ENCODE peak calls at places on chromosome 3, in ten cellular contexts. R is neuronal stem cell; P is uterus; L is tibial artery; Q is GM23338; A is ovary; I is bronchial epithelial cell; O is heart right ventricle; K is SK-N-SH; G is CD4-positive, alpha-beta memory T cell. Z is an unnamed sample. For H3K36me3, the result is how much of the 10 kb centered on the place peaks cover.

GRCh38 chr3:12695112-12695511 is 31.2 kb upstream of the RAF1 start:
- DNase-seq in R (no peak), P (no peak), L (no peak), Q (no peak), A (no peak), I (no peak), O (no peak), K (no peak), G (no peak), Z (no peak)

GRCh38 chr3:40741729-40742128 is 217.0 kb downstream of the ZNF621 start:
- DNase-seq in R (peak), P (peak), L (peak), Q (no peak), A (peak), I (peak), O (peak), K (no peak), G (no peak), Z (no peak)

GRCh38 chr3:66797916-66798560 is 200.1 kb upstream of the KBTBD8 start:
- DNase-seq in R (peak), P (no peak), L (peak), Q (peak), A (peak), I (no peak), O (peak), K (no peak), G (no peak), Z (peak)

GRCh38 chr3:113897373-113897777 is 50.4 kb upstream of the ZDHHC23 start:
- DNase-seq in R (no peak), P (no peak), L (no peak), Q (no peak), A (no peak), I (peak), O (no peak), K (no peak), G (no peak), Z (no peak)

GRCh38 chr3:50924638-50925037 is 249.9 kb downstream of the DOCK3 start:
- DNase-seq in R (no peak), P (no peak), L (no peak), Q (peak), A (no peak), I (no peak), O (no peak), K (no peak), G (no peak), Z (peak)

GRCh38 chr3:136070953-136071949 is 105.7 kb downstream of the PPP2R3A start:
- DNase-seq in R (no peak), P (peak), L (peak), Q (peak), A (no peak), I (peak), O (peak), K (no peak), G (no peak), Z (no peak)

GRCh38 chr3:126435456-126436315 is 40.0 kb downstream of the ZXDC start:
- DNase-seq in R (no peak), P (no peak), L (no peak), Q (no peak), A (no peak), I (no peak), O (no peak), K (no peak), G (no peak), Z (no peak)

GRCh38 chr3:148957586-148957985 is 33.8 kb upstream of the GYG1 start:
- DNase-seq in R (no peak), P (no peak), L (no peak), Q (peak), A (no peak), I (no peak), O (no peak), K (no peak), G (no peak), Z (peak)

GRCh38 chr3:125017406-125017805 is 38.4 kb downstream of the HEG1 start:
- DNase-seq in R (no peak), P (no peak), L (no peak), Q (no peak), A (no peak), I (no peak), O (no peak), K (no peak), G (no peak), Z (no peak)

GRCh38 chr3:194043516-194043915 is 92.4 kb upstream of the HES1 start:
- DNase-seq in R (no peak), P (no peak), L (no peak), Q (no peak), A (no peak), I (peak), O (no peak), K (no peak), G (no peak), Z (no peak)

GRCh38 chr3:101377796-101378195 is 57.4 kb upstream of the IMPG2 start:
- DNase-seq in R (no peak), P (no peak), L (no peak), Q (no peak), A (no peak), I (no peak), O (no peak), K (no peak), G (no peak), Z (no peak)

GRCh38 chr3:36597422-36597821 is 166.9 kb downstream of the DCLK3 start:
- DNase-seq in R (peak), P (no peak), L (no peak), Q (no peak), A (no peak), I (peak), O (no peak), K (no peak), G (no peak), Z (no peak)

GRCh38 chr3:12833226-12834161 is 7.9 kb downstream of the RPL32 start:
- DNase-seq in R (no peak), P (no peak), L (no peak), Q (peak), A (no peak), I (no peak), O (no peak), K (no peak), G (no peak), Z (no peak)

GRCh38 chr3:159619341-159619885 is 369.2 kb upstream of the IL12A start:
- DNase-seq in R (peak), P (no peak), L (no peak), Q (no peak), A (no peak), I (no peak), O (no peak), K (no peak), G (no peak), Z (no peak)

GRCh38 chr3:126969586-126969985 is 13.3 kb upstream of the PLXNA1 start:
- DNase-seq in R (no peak), P (no peak), L (no peak), Q (no peak), A (no peak), I (no peak), O (no peak), K (no peak), G (no peak), Z (no peak)

GRCh38 chr3:37145607-37146006 is 28.8 kb downstream of the LRRFIP2 start:
- DNase-seq in R (no peak), P (no peak), L (no peak), Q (no peak), A (no peak), I (no peak), O (no peak), K (no peak), G (no peak), Z (no peak)

GRCh38 chr3:34012102-34012461 is 213.7 kb downstream of the PDCD6IP start:
- DNase-seq in R (no peak), P (no peak), L (no peak), Q (no peak), A (no peak), I (peak), O (no peak), K (peak), G (no peak), Z (no peak)

GRCh38 chr3:63967675-63968611 is 55.4 kb downstream of the PSMD6 start:
- DNase-seq in R (no peak), P (peak), L (peak), Q (no peak), A (peak), I (peak), O (peak), K (peak), G (peak), Z (no peak)

GRCh38 chr3:60610441-60611112 is 640.7 kb downstream of the FHIT start:
- DNase-seq in R (no peak), P (peak), L (peak), Q (no peak), A (no peak), I (peak), O (peak), K (no peak), G (no peak), Z (no peak)

GRCh38 chr3:129530331-129530761 is 1.9 kb downstream of the RHO start:
- DNase-seq in R (no peak), P (no peak), L (no peak), Q (peak), A (no peak), I (peak), O (no peak), K (no peak), G (no peak), Z (peak)

GRCh38 chr3:47266709-47267489 is 15.7 kb downstream of the KIF9 start:
- DNase-seq in R (no peak), P (peak), L (peak), Q (no peak), A (peak), I (peak), O (peak), K (peak), G (no peak), Z (no peak)

GRCh38 chr3:42710323-42711021 is 7.9 kb upstream of the HHATL start:
- DNase-seq in R (no peak), P (no peak), L (no peak), Q (no peak), A (peak), I (no peak), O (no peak), K (no peak), G (no peak), Z (no peak)

GRCh38 chr3:28761380-28761779 is 412.8 kb upstream of the AZI2 start:
- DNase-seq in R (no peak), P (no peak), L (no peak), Q (no peak), A (no peak), I (no peak), O (no peak), K (no peak), G (no peak), Z (no peak)

GRCh38 chr3:37862712-37863551 is 1.3 kb downstream of the CTDSPL start:
- DNase-seq in R (peak), P (peak), L (peak), Q (peak), A (peak), I (peak), O (no peak), K (no peak), G (no peak), Z (peak)

GRCh38 chr3:25581335-25581734 is 83.4 kb downstream of the TOP2B start:
- DNase-seq in R (no peak), P (no peak), L (no peak), Q (no peak), A (no peak), I (no peak), O (no peak), K (no peak), G (no peak), Z (no peak)

GRCh38 chr3:111758642-111759041 is 100.4 kb upstream of the PHLDB2 start:
- DNase-seq in R (no peak), P (no peak), L (no peak), Q (no peak), A (no peak), I (peak), O (no peak), K (no peak), G (no peak), Z (no peak)

GRCh38 chr3:111621535-111621934 is 26.4 kb upstream of the ZBED2 start:
- DNase-seq in R (peak), P (no peak), L (no peak), Q (peak), A (no peak), I (peak), O (no peak), K (peak), G (no peak), Z (peak)

GRCh38 chr3:122004123-122004522 is 17.9 kb downstream of the ILDR1 start:
- DNase-seq in R (no peak), P (no peak), L (no peak), Q (no peak), A (no peak), I (peak), O (no peak), K (no peak), G (no peak), Z (no peak)

GRCh38 chr3:70933105-70933810 is 620.8 kb upstream of the MDFIC2 start:
- DNase-seq in R (no peak), P (no peak), L (no peak), Q (no peak), A (no peak), I (peak), O (no peak), K (no peak), G (no peak), Z (no peak)

GRCh38 chr3:164370970-164371369 is 707.3 kb downstream of the SI start:
- DNase-seq in R (no peak), P (no peak), L (no peak), Q (no peak), A (no peak), I (no peak), O (no peak), K (no peak), G (no peak), Z (no peak)

GRCh38 chr3:193573403-193573802 is 18.7 kb upstream of the ATP13A4 start:
- DNase-seq in R (no peak), P (no peak), L (no peak), Q (peak), A (no peak), I (no peak), O (no peak), K (no peak), G (no peak), Z (no peak)

GRCh38 chr3:53941945-53942344 is 50.3 kb upstream of the SELENOK start:
- DNase-seq in R (no peak), P (no peak), L (no peak), Q (peak), A (no peak), I (peak), O (no peak), K (no peak), G (no peak), Z (peak)

GRCh38 chr3:45742432-45743089 is 53.4 kb downstream of the SACM1L start:
- DNase-seq in R (no peak), P (no peak), L (no peak), Q (no peak), A (no peak), I (no peak), O (no peak), K (no peak), G (no peak), Z (no peak)

GRCh38 chr3:45748068-45748467 is 48.3 kb downstream of the SLC6A20 start:
- DNase-seq in R (no peak), P (no peak), L (no peak), Q (no peak), A (no peak), I (peak), O (no peak), K (no peak), G (no peak), Z (no peak)

GRCh38 chr3:45751537-45752242 is 44.6 kb downstream of the SLC6A20 start:
- DNase-seq in R (no peak), P (no peak), L (no peak), Q (no peak), A (no peak), I (no peak), O (no peak), K (no peak), G (no peak), Z (no peak)

GRCh38 chr3:45746182-45746973 is 50.0 kb downstream of the SLC6A20 start:
- DNase-seq in R (no peak), P (no peak), L (no peak), Q (no peak), A (no peak), I (no peak), O (no peak), K (no peak), G (no peak), Z (no peak)

DNA sequence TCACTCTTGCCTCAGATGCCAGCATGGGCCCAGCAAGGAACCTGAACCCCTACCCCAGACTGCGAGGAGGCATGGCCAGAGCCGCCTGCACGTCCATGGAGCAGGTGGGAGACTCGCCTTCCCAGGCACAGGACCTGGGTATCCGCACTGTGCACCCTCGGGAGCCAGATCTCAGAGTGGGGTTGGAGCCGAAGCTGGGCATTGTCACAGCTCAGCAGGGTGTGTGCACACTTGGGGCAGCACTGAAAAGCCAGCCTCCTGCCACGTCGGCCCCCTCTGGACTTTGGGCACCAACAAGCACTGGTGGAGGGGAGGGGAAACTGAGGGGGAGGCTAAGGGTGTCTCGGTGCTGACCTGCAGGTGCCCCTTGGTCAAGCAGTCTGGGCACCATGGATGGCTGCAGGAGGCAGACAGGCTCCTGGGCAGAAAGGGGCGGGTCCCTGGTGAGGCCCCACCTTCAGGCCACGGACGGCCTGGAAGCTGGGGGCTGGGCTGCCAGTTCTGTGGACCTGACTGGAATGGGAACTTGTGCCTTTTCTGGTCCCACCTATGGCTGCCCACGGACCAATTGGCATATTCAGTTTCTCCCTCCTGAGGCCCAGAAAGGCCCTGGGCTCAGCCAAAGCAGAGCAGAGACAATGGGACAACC is 49.2 kb downstream of the SLC6A20 start:
- DNase-seq in R (no peak), P (no peak), L (no peak), Q (no peak), A (no peak), I (no peak), O (no peak), K (no peak), G (no peak), Z (no peak)
- H3K36me3 ChIP-seq in R (under half), P (under half), L (under half), Q (under half), A (under half), I (under half), O (under half), K (under half), G (under half), Z (under half)

DNA sequence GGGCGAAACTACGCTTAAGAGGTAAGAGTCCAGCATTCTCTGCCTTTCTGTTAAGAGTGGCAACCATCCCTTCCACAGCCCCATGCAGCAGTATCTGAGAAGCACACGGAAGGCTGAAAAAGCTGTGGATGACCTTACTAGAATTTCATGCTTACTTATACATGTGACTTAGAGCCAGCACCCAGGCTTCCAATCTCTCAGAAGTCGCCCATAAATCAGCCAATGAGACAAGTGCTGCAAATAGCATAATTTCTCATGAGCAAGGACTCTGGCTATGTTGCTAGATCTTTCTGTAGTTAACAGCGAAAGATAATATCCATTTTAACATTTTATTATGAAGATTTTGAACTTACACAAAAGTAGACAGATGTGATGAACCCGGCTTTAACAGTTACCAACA is 65.3 kb downstream of the IGF2BP2 start:
- DNase-seq in R (no peak), P (no peak), L (no peak), Q (no peak), A (no peak), I (no peak), O (no peak), K (no peak), G (no peak), Z (no peak)
- H3K4me3 ChIP-seq in R (no peak), P (no peak), L (no peak), Q (no peak), A (no peak), I (no peak), O (no peak), K (no peak), G (no peak), Z (no peak)

DNA sequence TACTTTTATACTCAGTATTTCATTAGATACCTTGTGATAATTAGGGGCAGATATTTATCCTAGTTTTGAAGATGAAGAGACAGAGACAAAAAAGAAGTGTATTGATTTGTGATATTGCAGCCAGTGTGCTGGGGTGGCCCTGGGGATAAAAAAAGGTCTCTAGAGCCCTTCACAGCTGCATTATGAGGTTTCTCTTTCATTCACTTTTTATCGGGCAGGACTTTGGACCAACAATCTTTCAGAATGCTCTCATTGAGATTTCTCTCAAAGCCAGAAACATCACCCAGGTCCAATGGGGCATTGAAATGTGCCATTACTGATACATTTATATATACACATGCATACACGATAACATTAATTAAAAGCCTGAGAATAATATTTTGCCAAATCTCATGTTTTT is 20.5 kb upstream of the SELENOT start:
- DNase-seq in R (no peak), P (no peak), L (no peak), Q (no peak), A (no peak), I (no peak), O (no peak), K (no peak), G (no peak), Z (no peak)
- H3K36me3 ChIP-seq in R (under half), P (under half), L (half or more), Q (under half), A (under half), I (under half), O (under half), K (half or more), G (under half), Z (under half)

GRCh38 chr3:44992555-44993470 is 16.8 kb downstream of the EXOSC7 start:
- DNase-seq in R (no peak), P (no peak), L (no peak), Q (peak), A (no peak), I (peak), O (no peak), K (peak), G (no peak), Z (peak)

GRCh38 chr3:44996556-44996969 is 20.5 kb downstream of the EXOSC7 start:
- DNase-seq in R (no peak), P (no peak), L (no peak), Q (no peak), A (no peak), I (no peak), O (no peak), K (peak), G (no peak), Z (no peak)

GRCh38 chr3:44995142-44995770 is 19.2 kb downstream of the EXOSC7 start:
- DNase-seq in R (no peak), P (peak), L (peak), Q (no peak), A (peak), I (peak), O (peak), K (peak), G (no peak), Z (no peak)

GRCh38 chr3:44991326-44991725 is 15.3 kb downstream of the EXOSC7 start:
- DNase-seq in R (no peak), P (no peak), L (no peak), Q (no peak), A (no peak), I (no peak), O (no peak), K (no peak), G (peak), Z (no peak)

DNA sequence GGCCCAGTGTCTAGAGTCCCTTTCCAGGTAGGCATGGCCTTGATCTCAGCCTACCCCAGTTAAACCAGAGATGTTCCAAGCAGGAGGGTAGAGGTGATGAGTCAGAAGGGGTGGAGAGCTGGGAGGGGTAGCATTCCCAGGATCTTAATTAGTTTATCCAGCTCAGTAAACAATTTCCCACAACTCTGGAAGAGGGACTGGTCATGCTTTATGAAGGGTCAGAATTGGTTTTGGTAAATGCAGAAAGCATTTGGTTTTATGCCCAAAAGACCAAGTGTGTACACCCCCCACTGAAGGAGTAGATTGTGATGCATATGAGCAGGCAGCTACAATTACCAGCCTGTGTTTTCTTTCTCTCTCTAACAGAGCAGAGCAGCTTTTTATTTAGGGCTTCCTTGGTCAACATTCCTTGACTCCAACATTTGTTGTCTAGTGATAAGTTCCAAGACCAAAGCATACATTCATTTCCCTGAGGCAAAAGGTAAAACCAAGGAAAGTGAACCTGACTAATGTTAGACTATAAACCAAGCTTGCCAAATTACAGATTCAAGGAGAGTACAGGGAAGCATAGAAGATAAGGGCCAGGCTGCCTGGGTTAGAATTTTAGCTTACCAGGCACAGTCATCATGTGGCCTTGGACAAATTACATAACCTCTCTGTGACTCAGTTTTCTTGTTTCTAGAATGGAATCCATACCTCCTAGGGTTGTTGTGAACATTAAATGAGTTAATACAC is 17.6 kb downstream of the EXOSC7 start:
- DNase-seq in R (no peak), P (no peak), L (no peak), Q (no peak), A (no peak), I (peak), O (no peak), K (no peak), G (no peak), Z (peak)
- H3K4me3 ChIP-seq in R (no peak), P (no peak), L (no peak), Q (no peak), A (no peak), I (no peak), O (no peak), K (no peak), G (no peak), Z (no peak)

GRCh38 chr3:14158370-14158769 is 20.0 kb downstream of the XPC start:
- DNase-seq in R (no peak), P (no peak), L (no peak), Q (no peak), A (no peak), I (no peak), O (no peak), K (no peak), G (no peak), Z (no peak)
- H3K36me3 ChIP-seq in R (under half), P (under half), L (half or more), Q (under half), A (under half), I (under half), O (half or more), K (half or more), G (half or more), Z (under half)